ENCODE peak calls at places on chromosomes 6 and 20, in four cellular contexts. F is vagina, Y is aorta, U is lung. B is an unnamed sample. For H3K4me1, the result is how much of the 10 kb centered on the place peaks cover.

GRCh38 chr6:33008944-33009861 is at the start of gene HLA-DOA:
- DNase-seq in F (no peak), Y (no peak), U (no peak), B (peak)

GRCh38 chr20:48679603-48680002 is 148.2 kb downstream of the PREX1 start:
- DNase-seq in F (no peak), Y (peak), U (no peak), B (no peak)

GRCh38 chr6:153208706-153209105 is 77.6 kb upstream of the RGS17 start:
- DNase-seq in F (no peak), Y (no peak), U (no peak), B (no peak)

GRCh38 chr20:44501448-44501847 is 20.4 kb downstream of the SERINC3 start:
- DNase-seq in F (no peak), Y (no peak), U (no peak), B (no peak)

GRCh38 chr6:49958180-49958579 is 5.8 kb downstream of the DEFB114 start:
- DNase-seq in F (no peak), Y (no peak), U (no peak), B (no peak)

GRCh38 chr6:49676671-49677281 is 36.6 kb downstream of the CRISP2 start:
- DNase-seq in F (no peak), Y (no peak), U (no peak), B (no peak)

GRCh38 chr6:109379706-109380105 is 2.6 kb downstream of the CD164 start:
- DNase-seq in F (no peak), Y (no peak), U (no peak), B (no peak)

GRCh38 chr6:148530394-148530923 is 187.8 kb downstream of the SASH1 start:
- DNase-seq in F (no peak), Y (no peak), U (no peak), B (no peak)

GRCh38 chr6:136719280-136720044 is 72.8 kb downstream of the MAP3K5 start:
- DNase-seq in F (no peak), Y (no peak), U (no peak), B (no peak)

GRCh38 chr6:81753709-81754678 is 1.5 kb upstream of the TENT5A start:
- DNase-seq in F (no peak), Y (peak), U (peak), B (peak)

GRCh38 chr6:161547617-161548016 is 273.8 kb upstream of the AGPAT4 start:
- DNase-seq in F (no peak), Y (no peak), U (no peak), B (no peak)

GRCh38 chr6:16403831-16404230 is 165.4 kb downstream of the GMPR start:
- DNase-seq in F (no peak), Y (no peak), U (no peak), B (no peak)

GRCh38 chr20:33442136-33443005 is 1.2 kb downstream of the SNTA1 start:
- DNase-seq in F (no peak), Y (no peak), U (no peak), B (no peak)

GRCh38 chr6:31651602-31652191 is 764 bp downstream of the BAG6 start:
- DNase-seq in F (no peak), Y (no peak), U (peak), B (no peak)

GRCh38 chr6:144953552-144954240 is 668.6 kb downstream of the UTRN start:
- DNase-seq in F (no peak), Y (no peak), U (no peak), B (no peak)

GRCh38 chr6:100112855-100113508 is 119.0 kb upstream of the MCHR2 start:
- DNase-seq in F (no peak), Y (no peak), U (no peak), B (no peak)

GRCh38 chr20:14897608-14898007 is 560.2 kb upstream of the FLRT3 start:
- DNase-seq in F (no peak), Y (no peak), U (no peak), B (no peak)

GRCh38 chr20:32979201-32979998 is 24.8 kb downstream of the SUN5 start:
- DNase-seq in F (no peak), Y (peak), U (no peak), B (no peak)

GRCh38 chr6:84618836-84619235 is 145.6 kb downstream of the TBX18 start:
- DNase-seq in F (no peak), Y (no peak), U (no peak), B (no peak)

GRCh38 chr6:29926795-29927427 is 15.4 kb upstream of the HLA-A start:
- DNase-seq in F (no peak), Y (peak), U (peak), B (peak)

GRCh38 chr6:129499871-129500219 is 210.1 kb downstream of the ARHGAP18 start:
- DNase-seq in F (no peak), Y (no peak), U (no peak), B (no peak)

GRCh38 chr6:111872521-111873177 is 603 bp downstream of the FYN start:
- DNase-seq in F (no peak), Y (peak), U (no peak), B (peak)

GRCh38 chr6:136470044-136470443 is 80.2 kb downstream of the MAP7 start:
- DNase-seq in F (no peak), Y (no peak), U (no peak), B (no peak)

GRCh38 chr6:72619883-72620696 is 1.8 kb upstream of the KCNQ5 start:
- DNase-seq in F (no peak), Y (peak), U (peak), B (peak)

GRCh38 chr6:124530926-124531325 is 431.3 kb upstream of the RNF217 start:
- DNase-seq in F (no peak), Y (no peak), U (no peak), B (no peak)

GRCh38 chr20:52290602-52291001 is 99.0 kb upstream of the ZFP64 start:
- DNase-seq in F (no peak), Y (no peak), U (no peak), B (no peak)

GRCh38 chr20:1813101-1813529 is 82.1 kb upstream of the SIRPA start:
- DNase-seq in F (peak), Y (peak), U (peak), B (no peak)

GRCh38 chr6:168939041-168939440 is 314.6 kb downstream of the THBS2 start:
- DNase-seq in F (no peak), Y (no peak), U (no peak), B (no peak)

DNA sequence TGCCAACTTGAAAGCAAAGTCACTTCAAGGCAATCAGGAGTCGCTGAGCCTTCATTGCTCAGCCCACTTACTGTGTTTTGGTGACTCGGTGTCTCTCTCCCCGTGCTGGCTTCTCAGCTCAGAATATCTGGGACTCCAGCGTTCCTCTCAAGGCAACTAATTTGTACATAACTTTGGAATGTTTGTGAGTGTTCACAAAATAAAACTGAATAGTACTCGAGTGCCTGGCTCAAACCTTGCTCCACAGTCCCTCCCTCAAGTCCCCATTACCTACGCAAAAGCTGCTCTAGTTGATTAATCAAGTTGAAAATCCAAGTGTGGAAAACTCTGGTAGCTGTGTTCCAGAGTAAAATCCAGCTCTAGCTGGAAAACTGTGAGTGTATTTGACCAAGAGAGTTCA is 8.6 kb downstream of the IPCEF1 start:
- DNase-seq in F (no peak), Y (no peak), U (peak), B (no peak)
- H3K4me1 ChIP-seq in F (under half), Y (under half), U (under half), B (under half)

DNA sequence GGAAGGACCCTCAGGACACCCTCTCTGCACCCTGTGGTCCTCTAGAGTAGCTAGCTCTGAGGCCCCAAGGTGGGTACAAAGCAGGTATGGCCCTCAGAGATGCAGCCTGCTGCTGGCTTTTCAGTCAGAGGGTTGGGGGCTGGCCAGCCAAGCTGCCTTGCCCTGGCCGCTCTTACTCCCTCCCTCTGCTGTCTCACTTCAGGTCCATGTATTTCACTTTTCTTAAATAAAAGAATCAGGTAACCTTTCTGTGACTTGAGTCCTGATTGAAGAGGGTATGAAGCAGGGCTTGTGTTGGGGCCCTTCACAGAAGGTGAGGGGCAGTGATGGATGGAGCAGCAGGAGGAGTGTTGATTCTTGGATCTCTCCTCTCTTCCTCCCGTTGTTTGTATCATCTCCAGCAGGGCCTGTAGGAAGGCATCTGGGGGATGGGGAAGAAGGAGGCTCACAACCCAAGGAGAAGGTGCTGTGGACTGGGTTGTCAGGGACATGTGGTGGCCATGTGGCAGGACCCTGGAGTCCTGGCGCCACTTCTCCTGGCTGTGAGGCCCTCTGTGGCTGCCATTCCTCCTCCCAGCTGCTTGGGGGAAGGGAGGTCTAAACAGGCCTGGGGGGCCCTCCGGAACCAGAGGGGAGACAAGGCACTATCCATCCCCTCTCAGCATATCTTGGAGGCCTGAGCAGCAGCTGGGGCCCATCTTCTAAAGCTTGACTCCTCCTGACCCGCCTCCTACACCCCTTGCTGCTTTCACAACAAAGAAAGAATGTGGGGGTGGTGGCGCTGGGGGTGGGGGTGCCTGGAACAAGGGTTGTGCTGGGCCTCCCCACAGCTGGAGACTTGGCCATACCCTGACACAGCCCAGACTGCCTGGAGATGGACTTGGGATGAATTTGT is 1.0 kb upstream of the PTK7 start:
- DNase-seq in F (no peak), Y (no peak), U (peak), B (no peak)
- H3K4me3 ChIP-seq in F (peak), Y (no peak), U (no peak), B (no peak)

GRCh38 chr6:21024621-21025020 is 490.4 kb downstream of the CDKAL1 start:
- DNase-seq in F (no peak), Y (no peak), U (no peak), B (no peak)
- H3K27ac ChIP-seq in F (no peak), Y (no peak), U (no peak), B (no peak)

DNA sequence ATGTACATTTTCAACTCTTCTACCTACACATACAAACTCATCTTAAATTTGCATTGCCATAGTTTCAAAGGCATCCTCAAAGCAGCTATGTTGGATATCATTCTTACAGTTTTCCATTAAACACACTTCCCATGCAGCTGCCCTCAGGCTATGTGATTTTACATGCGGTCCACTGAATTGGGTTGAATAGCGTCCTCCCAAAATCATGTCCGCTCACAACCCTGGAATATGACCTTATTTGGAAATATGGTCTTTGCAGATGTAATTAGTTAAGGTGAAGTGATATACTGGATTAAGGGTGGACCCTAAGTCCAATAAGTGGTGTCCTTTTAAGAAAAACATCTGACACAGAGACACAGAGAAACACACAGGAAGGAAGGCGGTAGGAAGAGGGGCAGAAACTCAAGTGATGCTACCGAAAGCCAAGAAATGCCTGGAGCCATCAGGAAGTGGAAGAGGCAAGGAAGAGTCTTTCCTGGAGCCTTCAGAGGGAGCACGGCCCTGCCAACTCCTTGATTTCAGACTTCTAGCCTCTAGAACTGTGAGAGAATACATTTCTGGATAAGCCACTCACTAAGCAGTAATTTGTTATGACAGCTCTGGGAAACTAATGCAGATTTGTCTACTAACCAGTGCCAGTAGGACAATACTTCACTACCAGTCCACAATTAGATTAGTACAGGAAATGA is 42.6 kb upstream of the NHSL1 start:
- DNase-seq in F (no peak), Y (no peak), U (no peak), B (no peak)
- H3K4me1 ChIP-seq in F (under half), Y (under half), U (under half), B (under half)